ENCODE peak calls at places on chromosomes 6 and 20, in four cellular contexts. B is colonic mucosa; N is CD8-positive, alpha-beta T cell; A is activated B cell treated with CpG ODN at 0.5 μM for 24 hours. O is an unnamed sample.

GRCh38 chr6:54778731-54779130 is 67.8 kb upstream of the FAM83B start:
- DNase-seq in B (no peak), A (no peak), N (no peak), O (no peak)

GRCh38 chr6:166810864-166811263 is 145.5 kb downstream of the RNASET2 start:
- DNase-seq in B (no peak), N (no peak), A (no peak), O (no peak)

GRCh38 chr6:53544500-53545308 is at the start of gene GCLC:
- DNase-seq in N (peak; percentile 82), A (peak; percentile 87), B (peak; percentile 95), O (peak; percentile 86)

GRCh38 chr6:49915035-49915434 is 48.7 kb upstream of the CRISP1 start:
- DNase-seq in N (no peak), B (no peak), A (no peak), O (no peak)

GRCh38 chr6:146870765-146871164 is 272.0 kb downstream of the ADGB start:
- DNase-seq in B (no peak), N (no peak), A (no peak), O (no peak)

GRCh38 chr6:26128013-26128771 is 41.0 kb downstream of the HFE start:
- DNase-seq in B (no peak), N (no peak), A (no peak), O (no peak)

GRCh38 chr20:47669489-47669888 is 115.8 kb downstream of the SULF2 start:
- DNase-seq in A (no peak), N (no peak), B (no peak), O (no peak)

GRCh38 chr20:35307666-35308653 is 15.7 kb upstream of the FAM83C start:
- DNase-seq in A (no peak), B (no peak), N (no peak), O (no peak)

GRCh38 chr6:127221201-127221600 is 45.5 kb upstream of the RNF146 start:
- DNase-seq in N (no peak), B (no peak), A (no peak), O (no peak)

GRCh38 chr6:33417127-33417902 is 592 bp downstream of the CUTA start:
- DNase-seq in B (no peak), A (no peak), N (no peak), O (no peak)

GRCh38 chr20:62766716-62767115 is 29.6 kb upstream of the MRGBP start:
- DNase-seq in N (no peak), A (no peak), B (peak; percentile 49), O (no peak)

GRCh38 chr6:128139519-128139918 is 238.7 kb upstream of the THEMIS start:
- DNase-seq in N (no peak), B (no peak), A (no peak), O (no peak)

GRCh38 chr6:166387642-166388325 is 5.0 kb upstream of the MPC1 start:
- DNase-seq in A (no peak), B (no peak), N (no peak), O (no peak)

GRCh38 chr6:159608961-159609673 is 83.9 kb downstream of the SOD2 start:
- DNase-seq in A (no peak), N (no peak), B (no peak), O (no peak)

GRCh38 chr20:58251979-58252591 is 23.6 kb upstream of the ANKRD60 start:
- DNase-seq in N (no peak), B (no peak), A (no peak), O (no peak)

GRCh38 chr6:40295251-40295949 is 291.8 kb downstream of the LRFN2 start:
- DNase-seq in N (no peak), A (no peak), B (no peak), O (no peak)

GRCh38 chr20:49482621-49483017 is at the start of gene KCNB1:
- DNase-seq in N (peak; percentile 1), B (peak; percentile 40), A (peak; percentile 22), O (no peak)

GRCh38 chr20:58019850-58020625 is 208.4 kb downstream of the ANKRD60 start:
- DNase-seq in B (no peak), N (no peak), A (no peak), O (no peak)

GRCh38 chr6:159467473-159468041 is 225.5 kb downstream of the SOD2 start:
- DNase-seq in B (no peak), N (no peak), A (no peak), O (no peak)

GRCh38 chr20:33929917-33930316 is 63.8 kb upstream of the RALY start:
- DNase-seq in B (no peak), N (no peak), A (no peak), O (no peak)

GRCh38 chr6:113642714-113643442 is 214.3 kb upstream of the MARCKS start:
- DNase-seq in N (no peak), A (no peak), B (peak; percentile 95), O (no peak)

GRCh38 chr20:8735674-8736073 is 333.2 kb upstream of the PLCB4 start:
- DNase-seq in B (no peak), N (no peak), A (no peak), O (no peak)

GRCh38 chr20:8082025-8082424 is 50.0 kb upstream of the PLCB1 start:
- DNase-seq in N (no peak), A (no peak), B (no peak), O (no peak)

GRCh38 chr6:52622810-52623209 is 46.0 kb upstream of the TRAM2 start:
- DNase-seq in N (no peak), B (no peak), A (no peak), O (no peak)

GRCh38 chr6:52724041-52724405 is 39.3 kb downstream of the GSTA2 start:
- DNase-seq in N (no peak), A (no peak), B (no peak), O (no peak)

GRCh38 chr20:7775072-7775471 is 165.2 kb downstream of the HAO1 start:
- DNase-seq in N (no peak), A (no peak), B (no peak), O (no peak)

GRCh38 chr6:75266716-75267291 is 17.8 kb downstream of the TMEM30A start:
- DNase-seq in A (no peak), N (no peak), B (no peak), O (no peak)

GRCh38 chr6:89352329-89353117 is at the start of gene UBE2J1:
- DNase-seq in B (peak; percentile 94), N (peak; percentile 61), A (peak; percentile 83), O (peak; percentile 95)

GRCh38 chr6:42532038-42532669 is 31.7 kb upstream of the UBR2 start:
- DNase-seq in A (no peak), N (no peak), B (peak; percentile 29), O (no peak)

GRCh38 chr6:2751871-2752270 is 1.1 kb upstream of the MYLK4 start:
- DNase-seq in N (no peak), B (no peak), A (no peak), O (no peak)

GRCh38 chr20:31515072-31515774 is 981 bp downstream of the HM13 start:
- DNase-seq in A (no peak), B (no peak), N (no peak), O (no peak)

GRCh38 chr20:22453244-22454080 is 130.9 kb downstream of the FOXA2 start:
- DNase-seq in A (no peak), N (no peak), B (peak; percentile 73), O (no peak)
- TF ChIP-seq CTCF in A (no peak), N (no peak), B (peak; percentile 71), O (peak; percentile 34)

GRCh38 chr6:122400121-122400450 is 634 bp downstream of the HSF2 start:
- DNase-seq in A (no peak), B (no peak), N (no peak), O (peak; percentile 41)

GRCh38 chr6:122400467-122401089 is 1.1 kb downstream of the HSF2 start:
- DNase-seq in B (no peak), N (no peak), A (no peak), O (no peak)

GRCh38 chr6:122399055-122399347 is 451 bp upstream of the HSF2 start:
- DNase-seq in B (no peak), A (no peak), N (no peak), O (no peak)

GRCh38 chr6:122401104-122401503 is 1.7 kb downstream of the HSF2 start:
- DNase-seq in N (no peak), A (no peak), B (no peak), O (no peak)

DNA sequence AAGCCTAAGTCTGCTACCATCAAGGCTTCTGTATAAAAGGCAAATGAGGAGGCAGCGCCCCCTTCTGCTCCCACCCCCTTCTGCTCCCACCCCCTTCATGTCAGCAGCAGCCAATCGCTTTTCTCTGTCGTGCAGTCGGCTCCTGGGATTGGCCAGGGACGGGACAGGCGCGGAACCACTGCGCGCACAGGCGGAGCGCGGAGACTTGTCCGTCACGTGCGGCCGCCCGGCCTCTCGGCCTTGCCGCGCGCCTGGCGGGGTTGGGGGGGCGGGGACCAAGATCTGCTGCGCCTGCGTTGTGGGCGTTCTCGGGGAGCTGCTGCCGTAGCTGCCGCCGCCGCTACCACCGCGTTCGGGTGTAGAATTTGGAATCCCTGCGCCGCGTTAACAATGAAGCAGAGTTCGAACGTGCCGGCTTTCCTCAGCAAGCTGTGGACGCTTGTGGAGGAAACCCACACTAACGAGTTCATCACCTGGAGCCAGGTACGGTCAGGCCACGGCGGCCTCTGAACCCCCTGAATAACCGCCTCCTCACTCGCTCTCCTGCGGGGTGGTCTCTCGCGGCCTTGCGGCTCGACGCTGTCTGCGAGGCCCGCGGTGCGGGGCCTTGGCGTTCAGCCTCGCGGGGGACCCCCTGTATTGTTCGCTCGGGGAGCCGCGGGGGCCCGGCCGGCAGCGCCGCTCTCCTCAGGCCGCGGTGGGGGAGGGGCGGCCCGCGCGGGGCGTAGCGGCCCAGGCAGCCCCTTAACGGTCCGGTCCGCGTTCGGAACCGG is at the start of gene HSF2:
- DNase-seq in B (peak; percentile 96), N (peak; percentile 89), A (peak; percentile 80), O (peak; percentile 96)
- TF ChIP-seq CTCF in B (no peak), N (no peak), A (no peak), O (no peak)

GRCh38 chr6:20559924-20560551 is 25.8 kb downstream of the CDKAL1 start:
- DNase-seq in N (no peak), B (no peak), A (no peak), O (no peak)
- TF ChIP-seq CTCF in N (no peak), B (no peak), A (no peak), O (no peak)

GRCh38 chr6:157595768-157596167 is 214.8 kb downstream of the ZDHHC14 start:
- DNase-seq in N (no peak), B (no peak), A (no peak), O (no peak)

GRCh38 chr6:157593596-157593995 is 212.6 kb downstream of the ZDHHC14 start:
- DNase-seq in B (no peak), A (no peak), N (no peak), O (no peak)

GRCh38 chr6:157592566-157592965 is 211.6 kb downstream of the ZDHHC14 start:
- DNase-seq in B (peak; percentile 22), N (no peak), A (no peak), O (no peak)

GRCh38 chr6:157592980-157593379 is 212.0 kb downstream of the ZDHHC14 start:
- DNase-seq in A (no peak), N (no peak), B (no peak), O (no peak)

GRCh38 chr6:157594292-157594691 is 213.3 kb downstream of the ZDHHC14 start:
- DNase-seq in N (no peak), B (no peak), A (no peak), O (no peak)
- TF ChIP-seq CTCF in N (no peak), B (no peak), A (no peak), O (no peak)

DNA sequence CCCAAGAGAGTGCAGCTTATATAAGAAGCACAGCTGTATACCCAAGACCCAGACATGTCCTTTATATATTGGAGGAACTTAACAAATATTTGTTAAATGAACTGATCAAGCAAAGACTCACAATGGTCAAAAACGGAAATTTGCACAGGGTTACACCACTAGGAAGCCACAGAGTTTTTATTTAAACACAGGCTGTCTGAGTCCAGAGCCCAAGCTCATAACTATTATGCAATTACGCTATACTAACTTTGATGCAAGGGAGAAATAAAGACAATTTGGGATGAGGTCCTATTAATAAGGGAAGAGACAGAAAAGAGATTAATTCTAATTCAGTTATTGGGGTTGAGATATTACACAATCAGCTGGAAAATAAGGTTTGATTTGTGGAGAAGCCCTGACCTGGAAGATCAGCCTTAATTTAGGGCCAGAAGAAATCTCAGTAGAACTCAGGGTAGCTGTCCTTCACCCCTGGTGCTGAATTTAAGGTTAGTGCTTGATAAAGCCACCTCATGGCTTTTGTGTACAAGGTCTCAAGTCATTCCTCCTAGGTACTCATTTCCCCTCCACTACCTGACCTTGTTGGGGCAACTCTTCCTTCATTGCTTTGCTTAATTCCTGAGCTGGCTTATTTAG is 10.5 kb upstream of the ZNF334 start:
- DNase-seq in A (no peak), N (no peak), B (no peak), O (no peak)
- TF ChIP-seq CTCF in A (no peak), N (no peak), B (no peak), O (no peak)